ENCODE peak calls at places on chromosomes 13 and 19, in five cellular contexts. S, I, T, H and E are unnamed samples. For H3K4me1, the result is how much of the 10 kb centered on the place peaks cover.

GRCh38 chr13:96963786-96964475 is 30.3 kb downstream of the OXGR1 start:
- DNase-seq in S (no peak), I (no peak), T (no peak), H (no peak), E (no peak)

GRCh38 chr13:76016799-76017198 is 380.7 kb downstream of the LMO7 start:
- DNase-seq in S (no peak), I (peak), T (peak), H (no peak), E (no peak)

GRCh38 chr13:88586263-88586662 is 915.1 kb downstream of the SLITRK5 start:
- DNase-seq in S (no peak), I (no peak), T (no peak), H (peak), E (no peak)

GRCh38 chr13:46345866-46346265 is 41.2 kb downstream of the RUBCNL start:
- DNase-seq in S (no peak), I (no peak), T (no peak), H (no peak), E (no peak)

GRCh38 chr19:31439270-31439573 is 90.0 kb upstream of the TSHZ3 start:
- DNase-seq in S (no peak), I (no peak), T (no peak), H (no peak), E (peak)

GRCh38 chr19:15840833-15841232 is 25.4 kb upstream of the OR10H1 start:
- DNase-seq in S (no peak), I (no peak), T (no peak), H (no peak), E (no peak)

GRCh38 chr13:97982286-97982685 is 28.8 kb downstream of the IPO5 start:
- DNase-seq in S (no peak), I (no peak), T (no peak), H (peak), E (no peak)

GRCh38 chr13:27919934-27920676 is at the start of gene PDX1:
- DNase-seq in S (no peak), I (peak), T (no peak), H (no peak), E (no peak)

GRCh38 chr13:33112745-33113144 is 96.5 kb downstream of the KL start:
- DNase-seq in S (no peak), I (no peak), T (no peak), H (no peak), E (no peak)

GRCh38 chr13:87355451-87355850 is 315.7 kb upstream of the SLITRK5 start:
- DNase-seq in S (no peak), I (no peak), T (no peak), H (no peak), E (no peak)

GRCh38 chr13:41137241-41137640 is 4.6 kb upstream of the KBTBD6 start:
- DNase-seq in S (no peak), I (no peak), T (no peak), H (no peak), E (no peak)

GRCh38 chr13:111902726-111903125 is 164.2 kb upstream of the SOX1 start:
- DNase-seq in S (no peak), I (no peak), T (no peak), H (no peak), E (peak)

GRCh38 chr19:33562636-33563035 is 41.0 kb upstream of the PEPD start:
- DNase-seq in S (no peak), I (no peak), T (no peak), H (no peak), E (no peak)

GRCh38 chr13:102812616-102813287 is 13.8 kb downstream of the BIVM start:
- DNase-seq in S (no peak), I (peak), T (no peak), H (peak), E (no peak)

GRCh38 chr13:109816979-109817275 is 30.5 kb upstream of the IRS2 start:
- DNase-seq in S (no peak), I (no peak), T (no peak), H (peak), E (no peak)

GRCh38 chr13:35984776-35985453 is 146.3 kb downstream of the DCLK1 start:
- DNase-seq in S (no peak), I (peak), T (no peak), H (no peak), E (peak)

GRCh38 chr13:35987572-35988513 is 143.3 kb downstream of the DCLK1 start:
- DNase-seq in S (no peak), I (no peak), T (no peak), H (no peak), E (peak)

GRCh38 chr13:35992964-35993363 is 138.2 kb downstream of the DCLK1 start:
- DNase-seq in S (no peak), I (no peak), T (no peak), H (no peak), E (no peak)

GRCh38 chr13:35990196-35990595 is 141.0 kb downstream of the DCLK1 start:
- DNase-seq in S (no peak), I (no peak), T (no peak), H (no peak), E (no peak)

DNA sequence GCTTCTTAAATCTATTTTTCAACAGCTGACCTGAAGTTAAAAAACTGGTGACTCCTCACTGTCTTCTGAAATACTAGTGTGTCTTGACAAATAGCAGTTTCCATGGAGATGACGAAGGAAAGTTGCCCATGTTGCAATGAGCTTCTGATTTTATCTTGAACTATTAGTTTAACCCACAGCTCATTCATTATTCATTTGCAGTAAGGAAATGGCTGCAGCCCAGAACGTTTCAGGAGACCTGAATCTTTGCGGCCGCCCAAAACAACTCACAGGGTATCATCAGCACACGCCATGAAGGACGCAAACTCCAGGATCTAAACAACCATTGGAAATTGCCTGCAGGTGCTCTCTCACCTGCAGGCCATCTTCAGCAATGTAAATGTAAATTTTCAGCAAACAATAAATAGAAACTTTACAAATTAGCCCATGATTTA is 142.5 kb downstream of the DCLK1 start:
- DNase-seq in S (no peak), I (peak), T (no peak), H (peak), E (peak)
- H3K4me1 ChIP-seq in S (under half), I (under half), T (under half), H (under half), E (under half)

DNA sequence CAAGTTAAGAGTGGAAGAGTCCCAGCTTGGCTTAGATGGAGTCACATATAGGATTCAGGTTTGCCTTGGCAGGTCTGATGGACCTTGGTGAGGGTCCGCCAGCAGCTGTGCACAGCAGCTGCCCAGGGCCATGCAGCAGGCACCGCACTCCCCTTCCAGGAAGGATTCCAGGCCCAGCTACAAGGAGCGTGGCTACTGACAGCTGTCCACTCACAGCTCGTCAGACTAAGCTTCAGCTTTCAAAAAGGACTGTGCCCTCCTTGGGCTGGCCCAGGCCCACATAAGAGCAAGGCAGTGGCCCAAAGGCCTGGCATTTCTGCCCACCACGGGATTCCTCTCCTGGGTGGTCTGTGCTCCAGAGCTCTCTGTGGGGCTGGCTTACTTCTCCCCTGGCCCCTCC is 68.4 kb downstream of the ALOX5AP start:
- DNase-seq in S (no peak), I (no peak), T (no peak), H (no peak), E (no peak)
- H3K4me1 ChIP-seq in S (under half), I (under half), T (under half), H (under half), E (under half)

DNA sequence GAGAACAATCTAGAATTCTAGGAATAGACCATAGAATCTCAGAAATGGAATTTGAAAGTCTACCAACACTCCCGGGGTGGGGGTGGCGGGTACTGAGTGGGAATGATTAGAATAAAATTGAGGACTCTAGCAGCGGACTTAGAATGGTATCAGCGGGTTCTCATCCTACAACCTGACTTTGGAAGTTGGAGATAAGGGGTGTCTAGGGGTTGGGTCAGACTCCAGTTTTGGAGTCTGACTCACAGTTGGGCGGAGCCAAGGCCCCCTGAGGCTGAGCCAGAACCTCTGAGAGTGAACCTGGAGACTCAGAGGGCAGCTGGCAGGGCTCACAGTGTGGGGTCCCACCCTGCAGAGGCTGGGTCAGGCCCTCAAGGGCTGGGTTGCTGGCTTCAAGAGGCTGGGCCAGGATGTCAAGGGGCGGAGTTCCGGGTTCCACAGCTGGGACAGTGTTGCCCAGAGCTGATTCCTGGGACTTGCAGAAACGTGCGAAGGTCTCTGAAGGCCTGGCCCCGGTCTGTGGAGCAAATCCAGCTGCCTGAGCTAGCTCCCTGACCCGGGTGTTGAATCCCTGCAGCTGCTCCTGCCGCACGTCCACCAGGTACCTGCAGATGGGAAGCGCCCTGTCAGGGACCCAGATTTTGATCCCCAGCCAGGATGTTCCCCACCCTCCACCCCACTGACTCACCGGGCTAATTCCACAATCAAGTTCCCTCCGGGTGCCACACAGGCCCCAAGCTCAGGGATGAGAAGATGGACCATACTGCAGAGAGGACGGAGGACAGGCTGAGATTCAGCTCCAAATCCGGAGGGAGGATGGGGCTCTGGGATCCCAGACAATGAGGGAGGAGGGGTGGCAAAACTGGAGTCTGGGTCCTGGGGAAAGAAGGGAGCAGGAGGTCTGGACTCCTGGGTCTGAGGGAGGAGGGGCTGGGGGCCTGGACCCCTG is 1.6 kb upstream of the TNNI3 start:
- DNase-seq in S (no peak), I (peak), T (no peak), H (no peak), E (no peak)
- H3K4me1 ChIP-seq in S (under half), I (under half), T (under half), H (under half), E (under half)

GRCh38 chr13:113209880-113210421 is 538 bp downstream of the CUL4A start:
- DNase-seq in S (peak), I (peak), T (peak), H (peak), E (no peak)

GRCh38 chr13:113207890-113208423 is 512 bp downstream of the PCID2 start:
- DNase-seq in S (peak), I (peak), T (no peak), H (peak), E (no peak)

GRCh38 chr13:113209336-113209879 is at the start of gene CUL4A:
- DNase-seq in S (peak), I (peak), T (peak), H (peak), E (no peak)

GRCh38 chr13:113210834-113211233 is 1.4 kb downstream of the CUL4A start:
- DNase-seq in S (peak), I (no peak), T (no peak), H (no peak), E (no peak)

GRCh38 chr13:113208424-113209335 is at the start of gene PCID2:
- DNase-seq in S (peak), I (peak), T (peak), H (peak), E (no peak)
- H3K4me1 ChIP-seq in S (under half), I (under half), T (under half), H (under half), E (half or more)

GRCh38 chr19:14089662-14090508 is 666 bp downstream of the SAMD1 start:
- DNase-seq in S (peak), I (peak), T (peak), H (peak), E (no peak)

GRCh38 chr19:14091885-14092462 is 1.4 kb upstream of the SAMD1 start:
- DNase-seq in S (no peak), I (peak), T (peak), H (no peak), E (no peak)

GRCh38 chr19:14090509-14091085 is at the start of gene SAMD1:
- DNase-seq in S (peak), I (peak), T (peak), H (peak), E (no peak)

GRCh38 chr19:14089412-14089661 is 1.2 kb downstream of the SAMD1 start:
- DNase-seq in S (no peak), I (peak), T (peak), H (peak), E (no peak)

GRCh38 chr19:14091086-14091884 is 734 bp upstream of the SAMD1 start:
- DNase-seq in S (peak), I (peak), T (peak), H (peak), E (no peak)
- H3K4me1 ChIP-seq in S (under half), I (under half), T (under half), H (under half), E (under half)

DNA sequence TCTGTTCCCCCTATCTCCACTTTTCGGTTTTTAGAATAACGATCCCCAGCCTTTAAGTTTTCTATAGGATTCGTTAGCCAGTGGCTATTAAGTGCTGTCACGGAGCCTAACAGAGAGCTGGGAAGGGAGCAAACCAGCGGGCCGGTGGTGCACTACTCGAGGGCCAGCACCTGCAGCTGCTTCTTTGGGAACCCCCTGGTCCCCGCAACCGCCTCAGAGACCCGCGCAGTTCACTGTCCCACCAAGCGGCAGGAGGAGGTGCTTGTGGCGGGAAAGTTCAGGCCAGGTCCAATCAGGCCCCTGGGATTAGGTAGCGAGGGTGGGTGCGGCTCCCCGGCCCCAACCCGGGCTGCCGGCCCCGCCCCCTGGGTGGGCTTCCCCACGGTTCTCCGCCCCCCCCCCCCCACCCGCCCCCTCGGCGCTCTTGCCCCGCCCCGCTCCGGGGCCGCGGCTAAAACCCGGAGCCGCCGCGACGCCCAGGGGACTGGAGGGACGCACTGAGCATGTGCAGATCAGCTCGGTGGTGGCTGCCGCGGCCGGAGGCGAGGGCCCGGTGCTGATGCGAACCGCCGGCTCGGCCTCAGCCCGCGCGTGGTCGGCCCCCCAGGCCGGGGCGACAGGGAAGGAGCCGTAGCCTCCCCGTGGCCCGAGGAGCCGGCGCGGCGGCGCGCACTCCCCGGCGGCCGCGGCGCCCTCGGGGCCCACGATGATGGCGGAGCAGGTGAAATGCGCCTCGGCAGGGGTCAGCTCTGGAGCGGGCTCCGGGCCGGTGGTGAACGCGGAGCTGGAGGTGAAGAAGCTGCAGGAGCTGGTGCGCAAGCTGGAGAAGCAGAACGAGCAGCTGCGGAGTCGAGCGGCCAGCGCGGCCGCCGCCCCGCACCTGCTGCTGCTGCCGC is at the start of gene SLAIN1:
- DNase-seq in S (peak), I (peak), T (peak), H (peak), E (peak)
- H3K4me1 ChIP-seq in S (under half), I (under half), T (under half), H (under half), E (under half)

GRCh38 chr19:38699027-38699346 is 45.3 kb downstream of the CAPN12 start:
- DNase-seq in S (no peak), I (no peak), T (no peak), H (no peak), E (no peak)
- H3K4me1 ChIP-seq in S (half or more), I (under half), T (under half), H (under half), E (half or more)